ENCODE peak calls at places on chromosomes 2 and 18, in eight cellular contexts. R is iris pigment epithelial cell; U is foreskin fibroblast; B is activated naive CD8-positive, alpha-beta T cell treated with anti-CD3 and anti-CD28 coated beads for 36 hours; Q is T1000; I is fibroblast of lung; T is sciatic nerve; J is stimulated activated CD8-positive, alpha-beta memory T cell treated with anti-CD3 and anti-CD28 coated beads, Interleukin-15, amount 100 ng/mL, for 24 hours. W is an unnamed sample.

GRCh38 chr2:231721641-231722310 is 13.5 kb downstream of the PTMA start:
- DNase-seq in R (no peak), U (no peak), B (no peak), Q (no peak), I (no peak), T (peak), J (no peak), W (no peak)

GRCh38 chr18:32730068-32730467 is 42.8 kb downstream of the KLHL14 start:
- DNase-seq in R (no peak), U (no peak), B (no peak), Q (no peak), I (no peak), T (no peak), J (no peak), W (no peak)

GRCh38 chr2:164954954-164955701 is at the start of gene SLC38A11:
- DNase-seq in R (peak), U (peak), B (peak), Q (no peak), I (no peak), T (peak), J (no peak), W (no peak)

GRCh38 chr2:119937680-119938079 is 75.2 kb upstream of the EPB41L5 start:
- DNase-seq in R (no peak), U (no peak), B (no peak), Q (no peak), I (no peak), T (no peak), J (no peak), W (no peak)

GRCh38 chr2:176830362-176830761 is 382.2 kb upstream of the HNRNPA3 start:
- DNase-seq in R (no peak), U (no peak), B (no peak), Q (no peak), I (no peak), T (no peak), J (no peak), W (no peak)

GRCh38 chr2:9311488-9311887 is 104.9 kb downstream of the ASAP2 start:
- DNase-seq in R (peak), U (peak), B (no peak), Q (peak), I (peak), T (peak), J (no peak), W (peak)

GRCh38 chr18:26406854-26407517 is 141.4 kb downstream of the KCTD1 start:
- DNase-seq in R (no peak), U (no peak), B (no peak), Q (no peak), I (no peak), T (no peak), J (no peak), W (no peak)

GRCh38 chr18:14086459-14087231 is 45.6 kb downstream of the ZNF519 start:
- DNase-seq in R (peak), U (peak), B (no peak), Q (no peak), I (peak), T (no peak), J (no peak), W (peak)

GRCh38 chr2:4715065-4715464 is 977.1 kb upstream of the SOX11 start:
- DNase-seq in R (no peak), U (no peak), B (no peak), Q (no peak), I (no peak), T (no peak), J (no peak), W (no peak)

GRCh38 chr2:94986392-94986963 is 39.0 kb upstream of the MAL start:
- DNase-seq in R (peak), U (peak), B (peak), Q (no peak), I (peak), T (no peak), J (no peak), W (peak)

GRCh38 chr18:3281456-3282400 is 19.8 kb downstream of the MYL12B start:
- DNase-seq in R (peak), U (peak), B (no peak), Q (no peak), I (peak), T (no peak), J (no peak), W (peak)

GRCh38 chr2:78061301-78061700 is 539.1 kb upstream of the LRRTM4 start:
- DNase-seq in R (no peak), U (no peak), B (no peak), Q (no peak), I (no peak), T (no peak), J (no peak), W (no peak)

GRCh38 chr2:41521191-41521590 is 526.6 kb upstream of the PKDCC start:
- DNase-seq in R (no peak), U (no peak), B (no peak), Q (no peak), I (no peak), T (no peak), J (no peak), W (no peak)

GRCh38 chr18:23573948-23574431 is 12.3 kb downstream of the NPC1 start:
- DNase-seq in R (peak), U (peak), B (no peak), Q (no peak), I (peak), T (no peak), J (no peak), W (peak)

W was measured in NCI-H226.